ENCODE peak calls at places on chromosomes 2 and 18, in six cellular contexts. M is NCI-H748 treated with DMSO at 0.1 percent for 48 hours; E is hypothalamus; L is stimulated activated CD4-positive, alpha-beta T cell treated with anti-CD3 and anti-CD28 coated beads, Interleukin-1b, Interleukin-23, amount 100 ng/mL, for 48 hours; V is AG08396; U is activated CD8-positive, alpha-beta memory T cell treated with anti-CD3 and anti-CD28 coated beads, Interleukin-2, amount 50 U/mL, for 48 hours. X is an unnamed sample.

GRCh38 chr2:202069189-202070050 is 3.6 kb upstream of the KIAA2012 start:
- DNase-seq in L (no peak), U (no peak), M (peak), E (no peak), V (no peak), X (no peak)

GRCh38 chr2:222887124-222887523 is 26.3 kb downstream of the ACSL3 start:
- DNase-seq in E (no peak), U (no peak), V (no peak), L (no peak), M (no peak), X (no peak)

GRCh38 chr18:24792164-24792563 is 331.7 kb downstream of the HRH4 start:
- DNase-seq in V (peak), E (no peak), L (no peak), M (no peak), U (no peak), X (no peak)

GRCh38 chr2:160674076-160674630 is 180.5 kb upstream of the RBMS1 start:
- DNase-seq in U (no peak), V (no peak), L (no peak), E (no peak), M (no peak), X (no peak)

GRCh38 chr2:41710944-41711343 is 336.9 kb upstream of the PKDCC start:
- DNase-seq in V (no peak), L (no peak), M (no peak), U (no peak), E (no peak), X (no peak)

GRCh38 chr2:1436369-1436768 is 23.1 kb downstream of the TPO start:
- DNase-seq in V (no peak), U (no peak), E (no peak), L (no peak), M (no peak), X (no peak)

GRCh38 chr2:27069961-27070618 is 1.4 kb downstream of the OST4 start:
- DNase-seq in V (no peak), L (no peak), M (no peak), E (no peak), U (no peak), X (no peak)

GRCh38 chr2:10977636-10978035 is 65.9 kb downstream of the KCNF1 start:
- DNase-seq in M (no peak), L (no peak), U (no peak), E (no peak), V (no peak), X (no peak)

GRCh38 chr2:39871291-39871761 is 92.3 kb upstream of the THUMPD2 start:
- DNase-seq in V (peak), M (no peak), E (no peak), L (no peak), U (no peak), X (no peak)

GRCh38 chr2:100213595-100213994 is 71.2 kb upstream of the AFF3 start:
- DNase-seq in V (no peak), L (no peak), M (no peak), U (no peak), E (no peak), X (no peak)

GRCh38 chr18:69774831-69775230 is 172.8 kb downstream of the CD226 start:
- DNase-seq in M (no peak), V (no peak), E (no peak), L (no peak), U (no peak), X (no peak)

GRCh38 chr2:51581636-51582267 is 549.8 kb upstream of the NRXN1 start:
- DNase-seq in L (no peak), M (no peak), U (no peak), E (no peak), V (no peak), X (no peak)

GRCh38 chr2:237720962-237721361 is 77.6 kb upstream of the RBM44 start:
- DNase-seq in E (no peak), L (no peak), V (no peak), U (no peak), M (no peak), X (no peak)

GRCh38 chr2:240207661-240208060 is 67.2 kb upstream of the OTOS start:
- DNase-seq in U (no peak), V (no peak), E (no peak), L (no peak), M (no peak), X (no peak)

GRCh38 chr18:22314406-22314805 is 103.3 kb downstream of the CTAGE1 start:
- DNase-seq in U (no peak), M (no peak), L (no peak), E (no peak), V (peak), X (no peak)

GRCh38 chr18:8507881-8508280 is 101.4 kb upstream of the RAB12 start:
- DNase-seq in L (no peak), M (no peak), U (no peak), E (no peak), V (no peak), X (no peak)

X was measured in NCI-H2081.